ENCODE peak calls at places on chromosomes 11 and 22, in eight cellular contexts. One of them, this sample, is unnamed.

GRCh38 chr11:122817121-122817520 is 21.2 kb upstream of the CRTAM start:
- DNase-seq in Caco-2: no peak
- DNase-seq in fibroblast of pulmonary artery: peak
- DNase-seq in left ventricle myocardium inferior: no peak
- DNase-seq in lower leg skin: no peak
- DNase-seq in cardiac fibroblast: peak
- DNase-seq in astrocyte of the cerebellum: no peak
- DNase-seq in AG04450: no peak
- DNase-seq in this sample: no peak

GRCh38 chr11:27139742-27140141 is 99.1 kb downstream of the BBOX1 start:
- DNase-seq in AG04450: peak
- DNase-seq in fibroblast of pulmonary artery: peak
- DNase-seq in lower leg skin: no peak
- DNase-seq in left ventricle myocardium inferior: no peak
- DNase-seq in astrocyte of the cerebellum: no peak
- DNase-seq in Caco-2: no peak
- DNase-seq in cardiac fibroblast: no peak
- DNase-seq in this sample: no peak

GRCh38 chr11:65355013-65355775 is 643 bp downstream of the TIGD3 start:
- DNase-seq in Caco-2: peak
- DNase-seq in cardiac fibroblast: peak
- DNase-seq in fibroblast of pulmonary artery: no peak
- DNase-seq in left ventricle myocardium inferior: peak
- DNase-seq in lower leg skin: peak
- DNase-seq in AG04450: no peak
- DNase-seq in astrocyte of the cerebellum: no peak
- DNase-seq in this sample: no peak

GRCh38 chr11:126282742-126283591 is at the start of gene TIRAP:
- DNase-seq in lower leg skin: peak
- DNase-seq in cardiac fibroblast: peak
- DNase-seq in left ventricle myocardium inferior: peak
- DNase-seq in fibroblast of pulmonary artery: peak
- DNase-seq in astrocyte of the cerebellum: no peak
- DNase-seq in AG04450: no peak
- DNase-seq in Caco-2: peak
- DNase-seq in this sample: no peak

GRCh38 chr11:77071671-77072605 is 5.2 kb downstream of the CAPN5 start:
- DNase-seq in cardiac fibroblast: peak
- DNase-seq in astrocyte of the cerebellum: no peak
- DNase-seq in AG04450: no peak
- DNase-seq in fibroblast of pulmonary artery: no peak
- DNase-seq in lower leg skin: peak
- DNase-seq in Caco-2: no peak
- DNase-seq in left ventricle myocardium inferior: no peak
- DNase-seq in this sample: no peak

GRCh38 chr22:37186228-37186996 is 1.6 kb downstream of the C1QTNF6 start:
- DNase-seq in AG04450: peak
- DNase-seq in astrocyte of the cerebellum: peak
- DNase-seq in Caco-2: peak
- DNase-seq in left ventricle myocardium inferior: peak
- DNase-seq in cardiac fibroblast: peak
- DNase-seq in fibroblast of pulmonary artery: peak
- DNase-seq in lower leg skin: no peak
- DNase-seq in this sample: no peak

GRCh38 chr11:65912840-65913239 is 6.0 kb downstream of the C11orf68 start:
- DNase-seq in AG04450: no peak
- DNase-seq in lower leg skin: no peak
- DNase-seq in cardiac fibroblast: peak
- DNase-seq in astrocyte of the cerebellum: no peak
- DNase-seq in fibroblast of pulmonary artery: peak
- DNase-seq in left ventricle myocardium inferior: no peak
- DNase-seq in Caco-2: no peak
- DNase-seq in this sample: no peak

GRCh38 chr11:44036811-44037657 is 10.7 kb upstream of the ACCSL start:
- DNase-seq in left ventricle myocardium inferior: peak
- DNase-seq in cardiac fibroblast: peak
- DNase-seq in AG04450: peak
- DNase-seq in lower leg skin: peak
- DNase-seq in Caco-2: peak
- DNase-seq in astrocyte of the cerebellum: peak
- DNase-seq in fibroblast of pulmonary artery: peak
- DNase-seq in this sample: peak

GRCh38 chr11:33899383-33900037 is 7.6 kb upstream of the LMO2 start:
- DNase-seq in left ventricle myocardium inferior: peak
- DNase-seq in lower leg skin: peak
- DNase-seq in cardiac fibroblast: peak
- DNase-seq in AG04450: peak
- DNase-seq in fibroblast of pulmonary artery: peak
- DNase-seq in Caco-2: no peak
- DNase-seq in astrocyte of the cerebellum: peak
- DNase-seq in this sample: no peak

GRCh38 chr11:119426142-119426541 is 3.2 kb upstream of the THY1 start:
- DNase-seq in astrocyte of the cerebellum: no peak
- DNase-seq in cardiac fibroblast: no peak
- DNase-seq in left ventricle myocardium inferior: no peak
- DNase-seq in lower leg skin: no peak
- DNase-seq in AG04450: no peak
- DNase-seq in Caco-2: no peak
- DNase-seq in fibroblast of pulmonary artery: no peak
- DNase-seq in this sample: no peak

GRCh38 chr11:45212566-45213315 is 66.3 kb downstream of the PRDM11 start:
- DNase-seq in AG04450: no peak
- DNase-seq in astrocyte of the cerebellum: no peak
- DNase-seq in fibroblast of pulmonary artery: no peak
- DNase-seq in Caco-2: no peak
- DNase-seq in left ventricle myocardium inferior: no peak
- DNase-seq in lower leg skin: no peak
- DNase-seq in cardiac fibroblast: no peak
- DNase-seq in this sample: no peak
- TF ChIP-seq CTCF in AG04450: peak
- TF ChIP-seq CTCF in astrocyte of the cerebellum: peak
- TF ChIP-seq CTCF in fibroblast of pulmonary artery: no peak
- TF ChIP-seq CTCF in Caco-2: no peak
- TF ChIP-seq CTCF in left ventricle myocardium inferior: no peak
- TF ChIP-seq CTCF in lower leg skin: no peak
- TF ChIP-seq CTCF in cardiac fibroblast: no peak
- TF ChIP-seq CTCF in this sample: peak

DNA sequence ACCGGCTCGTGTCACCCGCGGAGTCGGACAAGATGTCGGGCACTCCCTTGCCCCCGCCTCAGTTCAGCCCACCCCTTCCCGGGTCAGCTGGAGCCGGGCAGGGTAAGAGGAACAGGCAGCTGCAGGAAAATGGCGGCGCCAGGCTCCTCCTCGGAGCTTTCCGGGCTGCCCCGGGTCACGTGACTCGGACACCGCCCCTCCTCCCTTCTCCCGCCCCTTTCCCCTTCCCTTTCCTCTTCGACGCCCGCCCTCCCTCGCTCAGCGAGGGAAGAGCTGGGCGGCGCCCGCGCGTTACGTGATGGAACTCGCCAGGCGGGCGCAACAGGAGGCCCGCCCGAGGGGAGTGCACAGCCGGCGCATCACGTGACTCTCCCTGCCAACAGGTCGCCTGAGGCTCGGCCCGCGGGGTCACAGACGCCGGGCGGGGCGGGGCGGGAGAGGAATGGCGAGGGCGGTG is at the start of gene PICALM:
- DNase-seq in Caco-2: peak
- DNase-seq in left ventricle myocardium inferior: peak
- DNase-seq in fibroblast of pulmonary artery: peak
- DNase-seq in AG04450: peak
- DNase-seq in astrocyte of the cerebellum: peak
- DNase-seq in cardiac fibroblast: peak
- DNase-seq in lower leg skin: peak
- DNase-seq in this sample: peak
- H3K4me3 ChIP-seq in Caco-2: peak
- H3K4me3 ChIP-seq in left ventricle myocardium inferior: peak
- H3K4me3 ChIP-seq in fibroblast of pulmonary artery: peak
- H3K4me3 ChIP-seq in AG04450: peak
- H3K4me3 ChIP-seq in astrocyte of the cerebellum: peak
- H3K4me3 ChIP-seq in cardiac fibroblast: peak
- H3K4me3 ChIP-seq in lower leg skin: peak
- H3K4me3 ChIP-seq in this sample: peak

DNA sequence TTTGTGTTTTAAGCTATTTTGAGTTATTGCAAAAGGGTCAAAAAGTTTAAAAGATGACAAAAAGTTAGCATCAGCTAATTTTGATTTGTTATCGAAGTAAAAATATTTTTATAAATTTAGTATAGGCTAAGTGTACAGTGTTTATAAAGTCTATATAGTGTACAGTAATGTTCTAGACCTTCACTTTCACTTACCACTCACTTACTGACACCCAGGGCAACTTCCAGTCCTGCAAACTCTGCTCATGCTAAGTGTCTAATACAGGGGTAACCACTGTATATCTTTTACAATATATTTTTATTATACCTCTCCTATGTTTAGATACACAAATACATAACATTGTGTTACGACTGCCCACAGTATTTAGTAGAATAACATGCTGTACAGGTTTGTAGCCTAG is 59.7 kb downstream of the PDGFD start:
- DNase-seq in astrocyte of the cerebellum: no peak
- DNase-seq in left ventricle myocardium inferior: no peak
- DNase-seq in cardiac fibroblast: no peak
- DNase-seq in AG04450: no peak
- DNase-seq in Caco-2: no peak
- DNase-seq in lower leg skin: no peak
- DNase-seq in fibroblast of pulmonary artery: no peak
- DNase-seq in this sample: no peak
- TF ChIP-seq CTCF in astrocyte of the cerebellum: no peak
- TF ChIP-seq CTCF in left ventricle myocardium inferior: no peak
- TF ChIP-seq CTCF in cardiac fibroblast: no peak
- TF ChIP-seq CTCF in AG04450: no peak
- TF ChIP-seq CTCF in Caco-2: no peak
- TF ChIP-seq CTCF in lower leg skin: no peak
- TF ChIP-seq CTCF in fibroblast of pulmonary artery: no peak
- TF ChIP-seq CTCF in this sample: no peak

GRCh38 chr11:85740464-85741400 is 54.7 kb upstream of the CCDC89 start:
- DNase-seq in astrocyte of the cerebellum: no peak
- DNase-seq in Caco-2: no peak
- DNase-seq in AG04450: no peak
- DNase-seq in left ventricle myocardium inferior: no peak
- DNase-seq in cardiac fibroblast: no peak
- DNase-seq in lower leg skin: no peak
- DNase-seq in fibroblast of pulmonary artery: no peak
- DNase-seq in this sample: no peak
- H3K4me3 ChIP-seq in astrocyte of the cerebellum: no peak
- H3K4me3 ChIP-seq in Caco-2: no peak
- H3K4me3 ChIP-seq in AG04450: no peak
- H3K4me3 ChIP-seq in left ventricle myocardium inferior: no peak
- H3K4me3 ChIP-seq in cardiac fibroblast: no peak
- H3K4me3 ChIP-seq in lower leg skin: no peak
- H3K4me3 ChIP-seq in fibroblast of pulmonary artery: no peak
- H3K4me3 ChIP-seq in this sample: no peak

This sample was measured in retinal pigment epithelial cell.